ENCODE peak calls at places on chromosome 4, in six cellular contexts. One of them, this sample, is unnamed.

GRCh38 chr4:5700459-5700858 is 7.9 kb downstream of the EVC2 start:
- DNase-seq in nephron progenitor cell: no peak
- DNase-seq in tibial nerve: no peak
- DNase-seq in H1: no peak
- DNase-seq in uterus: no peak
- DNase-seq in esophagus squamous epithelium: no peak
- DNase-seq in this sample: no peak

GRCh38 chr4:141884070-141884469 is 247.7 kb downstream of the IL15 start:
- DNase-seq in esophagus squamous epithelium: no peak
- DNase-seq in uterus: no peak
- DNase-seq in nephron progenitor cell: no peak
- DNase-seq in H1: no peak
- DNase-seq in tibial nerve: no peak
- DNase-seq in this sample: no peak

GRCh38 chr4:8939160-8939855 is 67.7 kb upstream of the HMX1 start:
- DNase-seq in esophagus squamous epithelium: no peak
- DNase-seq in nephron progenitor cell: no peak
- DNase-seq in uterus: no peak
- DNase-seq in H1: no peak
- DNase-seq in tibial nerve: no peak
- DNase-seq in this sample: no peak

GRCh38 chr4:151576627-151577026 is 167.7 kb downstream of the FHIP1A start:
- DNase-seq in nephron progenitor cell: no peak
- DNase-seq in esophagus squamous epithelium: no peak
- DNase-seq in tibial nerve: no peak
- DNase-seq in H1: no peak
- DNase-seq in uterus: no peak
- DNase-seq in this sample: no peak

GRCh38 chr4:66564901-66565648 is 894.8 kb upstream of the EPHA5 start:
- DNase-seq in uterus: no peak
- DNase-seq in esophagus squamous epithelium: no peak
- DNase-seq in H1: no peak
- DNase-seq in nephron progenitor cell: no peak
- DNase-seq in tibial nerve: no peak
- DNase-seq in this sample: no peak

GRCh38 chr4:125833-126232 is 1.5 kb downstream of the ZNF718 start:
- DNase-seq in tibial nerve: no peak
- DNase-seq in uterus: no peak
- DNase-seq in esophagus squamous epithelium: no peak
- DNase-seq in H1: peak; percentile 43
- DNase-seq in nephron progenitor cell: no peak
- DNase-seq in this sample: no peak

GRCh38 chr4:97367878-97368277 is 775.4 kb downstream of the STPG2 start:
- DNase-seq in tibial nerve: no peak
- DNase-seq in uterus: no peak
- DNase-seq in nephron progenitor cell: no peak
- DNase-seq in esophagus squamous epithelium: no peak
- DNase-seq in H1: no peak
- DNase-seq in this sample: no peak

GRCh38 chr4:119962631-119963030 is 104.0 kb downstream of the MAD2L1 start:
- DNase-seq in tibial nerve: no peak
- DNase-seq in nephron progenitor cell: no peak
- DNase-seq in uterus: no peak
- DNase-seq in H1: no peak
- DNase-seq in esophagus squamous epithelium: no peak
- DNase-seq in this sample: no peak

GRCh38 chr4:973431-974397 is at the start of gene DGKQ:
- DNase-seq in H1: peak; percentile 90
- DNase-seq in nephron progenitor cell: peak; percentile 90
- DNase-seq in esophagus squamous epithelium: peak; percentile 27
- DNase-seq in tibial nerve: peak; percentile 83
- DNase-seq in uterus: peak; percentile 92
- DNase-seq in this sample: peak; percentile 78

GRCh38 chr4:77697860-77698599 is 92.4 kb downstream of the CXCL13 start:
- DNase-seq in H1: no peak
- DNase-seq in nephron progenitor cell: peak; percentile 4
- DNase-seq in esophagus squamous epithelium: no peak
- DNase-seq in tibial nerve: no peak
- DNase-seq in uterus: no peak
- DNase-seq in this sample: no peak

GRCh38 chr4:174314770-174315169 is 31.1 kb downstream of the CEP44 start:
- DNase-seq in tibial nerve: no peak
- DNase-seq in nephron progenitor cell: no peak
- DNase-seq in H1: no peak
- DNase-seq in uterus: no peak
- DNase-seq in esophagus squamous epithelium: no peak
- DNase-seq in this sample: no peak

GRCh38 chr4:176791591-176792347 is 953 bp downstream of the VEGFC start:
- DNase-seq in tibial nerve: no peak
- DNase-seq in esophagus squamous epithelium: no peak
- DNase-seq in H1: peak; percentile 58
- DNase-seq in nephron progenitor cell: peak; percentile 61
- DNase-seq in uterus: peak; percentile 29
- DNase-seq in this sample: peak; percentile 29

GRCh38 chr4:176376032-176376614 is 56.4 kb downstream of the SPCS3 start:
- DNase-seq in esophagus squamous epithelium: no peak
- DNase-seq in nephron progenitor cell: no peak
- DNase-seq in tibial nerve: no peak
- DNase-seq in uterus: no peak
- DNase-seq in H1: no peak
- DNase-seq in this sample: no peak

GRCh38 chr4:160880186-160880585 is 1283.6 kb downstream of the FSTL5 start:
- DNase-seq in nephron progenitor cell: no peak
- DNase-seq in tibial nerve: no peak
- DNase-seq in esophagus squamous epithelium: no peak
- DNase-seq in H1: no peak
- DNase-seq in uterus: no peak
- DNase-seq in this sample: no peak

GRCh38 chr4:151407466-151408379 is 1.3 kb upstream of the FHIP1A start:
- DNase-seq in H1: peak; percentile 65
- DNase-seq in tibial nerve: no peak
- DNase-seq in uterus: peak; percentile 15
- DNase-seq in esophagus squamous epithelium: peak; percentile 4
- DNase-seq in nephron progenitor cell: peak; percentile 14
- DNase-seq in this sample: peak; percentile 9

GRCh38 chr4:177308125-177308524 is 1.5 kb upstream of the NEIL3 start:
- DNase-seq in H1: no peak
- DNase-seq in nephron progenitor cell: no peak
- DNase-seq in esophagus squamous epithelium: no peak
- DNase-seq in uterus: no peak
- DNase-seq in tibial nerve: no peak
- DNase-seq in this sample: no peak

GRCh38 chr4:65007841-65008439 is 598.7 kb upstream of the TECRL start:
- DNase-seq in H1: no peak
- DNase-seq in tibial nerve: no peak
- DNase-seq in nephron progenitor cell: peak; percentile 11
- DNase-seq in esophagus squamous epithelium: no peak
- DNase-seq in uterus: no peak
- DNase-seq in this sample: peak; percentile 22

GRCh38 chr4:2281575-2282343 is 19.9 kb upstream of the MXD4 start:
- DNase-seq in tibial nerve: no peak
- DNase-seq in nephron progenitor cell: no peak
- DNase-seq in esophagus squamous epithelium: no peak
- DNase-seq in H1: no peak
- DNase-seq in uterus: no peak
- DNase-seq in this sample: no peak

GRCh38 chr4:46937493-46937892 is 28.4 kb upstream of the COX7B2 start:
- DNase-seq in H1: no peak
- DNase-seq in esophagus squamous epithelium: no peak
- DNase-seq in nephron progenitor cell: no peak
- DNase-seq in uterus: no peak
- DNase-seq in tibial nerve: no peak
- DNase-seq in this sample: no peak
- TF ChIP-seq CTCF in H1: peak; percentile 23
- TF ChIP-seq CTCF in esophagus squamous epithelium: peak; percentile 27
- TF ChIP-seq CTCF in nephron progenitor cell: no peak
- TF ChIP-seq CTCF in uterus: no peak
- TF ChIP-seq CTCF in tibial nerve: no peak
- TF ChIP-seq CTCF in this sample: no peak

GRCh38 chr4:108811486-108811885 is 48.6 kb upstream of the ETNPPL start:
- DNase-seq in H1: no peak
- DNase-seq in nephron progenitor cell: no peak
- DNase-seq in tibial nerve: no peak
- DNase-seq in esophagus squamous epithelium: no peak
- DNase-seq in uterus: no peak
- DNase-seq in this sample: no peak
- TF ChIP-seq CTCF in H1: no peak
- TF ChIP-seq CTCF in nephron progenitor cell: no peak
- TF ChIP-seq CTCF in tibial nerve: no peak
- TF ChIP-seq CTCF in esophagus squamous epithelium: no peak
- TF ChIP-seq CTCF in uterus: no peak
- TF ChIP-seq CTCF in this sample: no peak

GRCh38 chr4:17657849-17658248 is 43.4 kb downstream of the MED28 start:
- DNase-seq in tibial nerve: no peak
- DNase-seq in H1: no peak
- DNase-seq in uterus: no peak
- DNase-seq in nephron progenitor cell: no peak
- DNase-seq in esophagus squamous epithelium: no peak
- DNase-seq in this sample: no peak
- TF ChIP-seq CTCF in tibial nerve: no peak
- TF ChIP-seq CTCF in H1: no peak
- TF ChIP-seq CTCF in uterus: no peak
- TF ChIP-seq CTCF in nephron progenitor cell: no peak
- TF ChIP-seq CTCF in esophagus squamous epithelium: no peak
- TF ChIP-seq CTCF in this sample: no peak

GRCh38 chr4:166165829-166166420 is 292.9 kb downstream of the TLL1 start:
- DNase-seq in tibial nerve: peak; percentile 12
- DNase-seq in nephron progenitor cell: peak; percentile 41
- DNase-seq in esophagus squamous epithelium: no peak
- DNase-seq in uterus: no peak
- DNase-seq in H1: no peak
- DNase-seq in this sample: peak; percentile 9

GRCh38 chr4:166172619-166173018 is 299.6 kb downstream of the TLL1 start:
- DNase-seq in tibial nerve: no peak
- DNase-seq in uterus: no peak
- DNase-seq in esophagus squamous epithelium: no peak
- DNase-seq in nephron progenitor cell: no peak
- DNase-seq in H1: no peak
- DNase-seq in this sample: no peak

GRCh38 chr4:166174717-166175510 is 301.9 kb downstream of the TLL1 start:
- DNase-seq in nephron progenitor cell: no peak
- DNase-seq in H1: no peak
- DNase-seq in tibial nerve: no peak
- DNase-seq in uterus: no peak
- DNase-seq in esophagus squamous epithelium: no peak
- DNase-seq in this sample: no peak

GRCh38 chr4:166169111-166169510 is 296.1 kb downstream of the TLL1 start:
- DNase-seq in nephron progenitor cell: peak; percentile 4
- DNase-seq in uterus: no peak
- DNase-seq in H1: peak; percentile 48
- DNase-seq in esophagus squamous epithelium: no peak
- DNase-seq in tibial nerve: no peak
- DNase-seq in this sample: no peak
- TF ChIP-seq CTCF in nephron progenitor cell: no peak
- TF ChIP-seq CTCF in uterus: no peak
- TF ChIP-seq CTCF in H1: peak; percentile 53
- TF ChIP-seq CTCF in esophagus squamous epithelium: peak; percentile 14
- TF ChIP-seq CTCF in tibial nerve: no peak
- TF ChIP-seq CTCF in this sample: peak; percentile 46

DNA sequence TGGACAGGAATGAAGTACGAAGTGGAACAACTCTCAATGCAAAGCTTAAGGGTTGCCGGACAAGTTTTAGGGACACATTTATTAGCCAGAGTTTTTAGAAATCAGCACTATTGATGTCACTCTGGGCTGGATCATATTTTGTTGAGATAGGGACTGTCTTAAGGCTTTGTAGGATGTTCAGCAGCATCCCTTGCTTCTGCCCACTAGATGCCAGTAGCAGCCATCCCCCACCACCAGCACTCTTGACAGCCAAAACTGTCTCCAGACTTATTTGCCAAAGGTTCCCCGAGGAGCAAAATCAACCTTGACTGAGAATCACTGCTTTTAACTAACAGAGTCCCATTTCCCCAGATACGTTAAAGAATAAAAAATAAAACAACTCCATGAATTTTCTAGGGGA is 1497.3 kb downstream of the STIM2 start:
- DNase-seq in H1: no peak
- DNase-seq in nephron progenitor cell: peak; percentile 8
- DNase-seq in uterus: no peak
- DNase-seq in tibial nerve: no peak
- DNase-seq in esophagus squamous epithelium: no peak
- DNase-seq in this sample: no peak
- TF ChIP-seq CTCF in H1: peak; percentile 52
- TF ChIP-seq CTCF in nephron progenitor cell: peak; percentile 12
- TF ChIP-seq CTCF in uterus: no peak
- TF ChIP-seq CTCF in tibial nerve: no peak
- TF ChIP-seq CTCF in esophagus squamous epithelium: no peak
- TF ChIP-seq CTCF in this sample: no peak

GRCh38 chr4:155666701-155667537 is at the start of gene GUCY1A1:
- DNase-seq in nephron progenitor cell: peak; percentile 55
- DNase-seq in esophagus squamous epithelium: no peak
- DNase-seq in uterus: peak; percentile 35
- DNase-seq in tibial nerve: no peak
- DNase-seq in H1: peak; percentile 67
- DNase-seq in this sample: peak; percentile 44
- TF ChIP-seq CTCF in nephron progenitor cell: no peak
- TF ChIP-seq CTCF in esophagus squamous epithelium: no peak
- TF ChIP-seq CTCF in uterus: no peak
- TF ChIP-seq CTCF in tibial nerve: no peak
- TF ChIP-seq CTCF in H1: no peak
- TF ChIP-seq CTCF in this sample: no peak